ENCODE peak calls at places on chromosomes 4 and X, in nine cellular contexts. U is activated CD4-positive, CD25-positive, alpha-beta regulatory T cell treated with anti-CD3 and anti-CD28 coated beads, Interleukin-2, amount 50 U/mL, for 16 hours; E is spleen; K is glutamatergic neuron; N is Daoy; Q is EL; S is progenitor cell of endocrine pancreas; D is Calu3; W is stimulated activated CD4-positive, alpha-beta T cell treated with anti-CD3 and anti-CD28 coated beads, Interleukin-4, amount 100 ng/mL, for 24 hours. F is an unnamed sample.
A peak's percentile ranks its signal among the peaks of the same experiment; 100 is the strongest.

GRCh38 chr4:169080970-169081369 is 70.9 kb upstream of the CBR4 start:
- DNase-seq in K (no peak), E (no peak), D (no peak), Q (peak; percentile 37), U (no peak), N (no peak), S (no peak), W (no peak), F (peak; percentile 72)

GRCh38 chrX:83422836-83423235 is 85.3 kb upstream of the POU3F4 start:
- DNase-seq in E (no peak), K (no peak), S (no peak), Q (no peak), D (no peak), N (no peak), U (no peak), W (no peak), F (no peak)

GRCh38 chrX:10988653-10989052 is 122.5 kb upstream of the HCCS start:
- DNase-seq in S (no peak), W (no peak), K (no peak), E (no peak), Q (no peak), U (no peak), D (no peak), N (peak; percentile 7), F (no peak)

GRCh38 chr4:141896687-141897086 is 260.3 kb downstream of the IL15 start:
- DNase-seq in Q (peak; percentile 22), U (no peak), D (no peak), N (no peak), W (no peak), E (no peak), S (no peak), K (no peak), F (no peak)

GRCh38 chrX:54529166-54529558 is 857 bp upstream of the GNL3L start:
- DNase-seq in E (no peak), D (no peak), U (no peak), W (no peak), K (no peak), S (no peak), N (no peak), Q (no peak), F (no peak)

GRCh38 chr4:70300215-70300614 is 34.6 kb upstream of the CABS1 start:
- DNase-seq in E (no peak), D (no peak), U (no peak), Q (no peak), W (no peak), K (no peak), N (no peak), S (no peak), F (no peak)

GRCh38 chr4:56469489-56470210 is 2.2 kb downstream of the SRP72 start:
- DNase-seq in K (no peak), D (no peak), E (no peak), W (no peak), Q (no peak), U (no peak), N (no peak), S (no peak), F (peak; percentile 8)

GRCh38 chr4:118012142-118012541 is 22.1 kb upstream of the NDST3 start:
- DNase-seq in S (no peak), D (no peak), K (no peak), Q (peak; percentile 5), N (no peak), U (no peak), E (no peak), W (no peak), F (no peak)

GRCh38 chr4:129230836-129231235 is 134.9 kb downstream of the C4orf33 start:
- DNase-seq in W (no peak), U (no peak), K (no peak), N (no peak), E (no peak), S (no peak), D (no peak), Q (no peak), F (no peak)

GRCh38 chr4:130073145-130073790 is 977.3 kb downstream of the C4orf33 start:
- DNase-seq in Q (no peak), U (no peak), N (no peak), S (no peak), E (no peak), W (no peak), D (no peak), K (no peak), F (no peak)

GRCh38 chr4:106065018-106065417 is 169.7 kb downstream of the NPNT start:
- DNase-seq in K (no peak), D (no peak), N (no peak), S (no peak), W (no peak), E (no peak), Q (no peak), U (no peak), F (no peak)

GRCh38 chrX:39226307-39226706 is 425.0 kb downstream of the MID1IP1 start:
- DNase-seq in D (no peak), K (no peak), Q (no peak), W (no peak), S (no peak), U (no peak), N (no peak), E (no peak), F (no peak)

GRCh38 chr4:165502919-165503907 is 124.4 kb downstream of the CPE start:
- DNase-seq in Q (peak; percentile 53), N (peak; percentile 15), S (no peak), E (no peak), U (no peak), W (no peak), K (no peak), D (no peak), F (peak; percentile 51)

GRCh38 chrX:40202456-40202855 is 104.7 kb upstream of the BCOR start:
- DNase-seq in N (no peak), W (no peak), S (no peak), E (no peak), U (no peak), Q (no peak), D (no peak), K (no peak), F (no peak)

GRCh38 chrX:128928636-128929035 is 594.7 kb downstream of the SMARCA1 start:
- DNase-seq in E (no peak), S (no peak), D (no peak), W (no peak), K (no peak), Q (no peak), N (no peak), U (no peak), F (no peak)

GRCh38 chrX:54786972-54787371 is 11.1 kb downstream of the ITIH6 start:
- DNase-seq in D (peak; percentile 53), Q (no peak), W (peak; percentile 30), S (no peak), U (no peak), K (no peak), N (peak; percentile 2), E (no peak), F (no peak)

GRCh38 chrX:56975611-56976010 is 19.7 kb downstream of the SPIN3 start:
- DNase-seq in D (no peak), N (no peak), U (no peak), K (no peak), S (no peak), W (no peak), Q (no peak), E (no peak), F (peak; percentile 5)

GRCh38 chr4:48705609-48706008 is 74.5 kb downstream of the FRYL start:
- DNase-seq in S (no peak), D (no peak), Q (no peak), K (no peak), N (no peak), E (no peak), W (no peak), U (no peak), F (no peak)

GRCh38 chr4:76726631-76727030 is 171.3 kb downstream of the SOWAHB start:
- DNase-seq in W (no peak), N (no peak), S (no peak), E (no peak), K (no peak), D (no peak), U (no peak), Q (no peak), F (no peak)

GRCh38 chr4:151048913-151049312 is 33.8 kb upstream of the LRBA start:
- DNase-seq in U (no peak), D (no peak), K (no peak), E (no peak), S (no peak), Q (no peak), W (no peak), N (no peak), F (no peak)

GRCh38 chrX:23079347-23079746 is 79.6 kb downstream of the DDX53 start:
- DNase-seq in D (no peak), E (no peak), N (no peak), Q (no peak), K (no peak), W (no peak), U (no peak), S (no peak), F (no peak)

GRCh38 chrX:16278927-16279326 is 111.6 kb downstream of the MAGEB17 start:
- DNase-seq in K (no peak), N (no peak), E (no peak), Q (no peak), U (no peak), D (no peak), W (no peak), S (no peak), F (no peak)

GRCh38 chr4:28562913-28563312 is 1702.3 kb downstream of the STIM2 start:
- DNase-seq in K (no peak), D (no peak), S (no peak), N (no peak), U (no peak), E (no peak), Q (peak; percentile 3), W (no peak), F (no peak)

GRCh38 chr4:7733801-7734650 is 205.6 kb downstream of the AFAP1 start:
- DNase-seq in Q (no peak), N (no peak), W (no peak), D (no peak), K (no peak), U (no peak), E (peak; percentile 65), S (no peak), F (no peak)

GRCh38 chr4:26838055-26838842 is 22.4 kb upstream of the STIM2 start:
- DNase-seq in D (no peak), W (no peak), S (no peak), Q (no peak), U (no peak), N (peak; percentile 41), E (no peak), K (no peak), F (peak; percentile 45)

GRCh38 chr4:99669084-99669483 is 11.5 kb upstream of the C4orf54 start:
- DNase-seq in N (no peak), W (no peak), S (no peak), U (no peak), D (no peak), Q (no peak), K (no peak), E (no peak), F (no peak)

GRCh38 chr4:164807611-164808010 is 53.7 kb downstream of the SMIM31 start:
- DNase-seq in S (no peak), E (no peak), N (peak; percentile 34), U (no peak), D (no peak), W (no peak), Q (no peak), K (no peak), F (no peak)

GRCh38 chr4:37652747-37653527 is 33.2 kb downstream of the RELL1 start:
- DNase-seq in K (no peak), U (no peak), N (no peak), E (no peak), D (no peak), S (no peak), Q (no peak), W (no peak), F (no peak)

GRCh38 chr4:112234952-112235609 is 3.5 kb downstream of the AP1AR start:
- DNase-seq in N (peak; percentile 58), E (no peak), U (peak; percentile 34), Q (peak; percentile 86), W (peak; percentile 62), K (peak; percentile 36), S (peak; percentile 16), D (peak; percentile 58), F (peak; percentile 87)

GRCh38 chr4:150256841-150257273 is 178.6 kb downstream of the DCLK2 start:
- DNase-seq in S (no peak), N (no peak), E (no peak), K (no peak), U (no peak), W (no peak), Q (no peak), D (peak; percentile 5), F (no peak)

GRCh38 chrX:107715331-107716044 is 60.1 kb downstream of the TSC22D3 start:
- DNase-seq in Q (peak; percentile 16), N (peak; percentile 10), K (no peak), U (no peak), W (no peak), S (no peak), D (no peak), E (peak; percentile 78), F (no peak)

F was measured in fibroblast of villous mesenchyme.